ENCODE peak calls at places on chromosome 19, in eight cellular contexts. D, S, G, B, A, C, V and L are unnamed samples.

GRCh38 chr19:8306235-8307054 is 1.7 kb downstream of the CD320 start:
- DNase-seq in D (no peak), S (no peak), G (no peak), B (no peak), A (peak; percentile 24), C (peak; percentile 38), V (no peak), L (no peak)

GRCh38 chr19:55644842-55645511 is 1.5 kb downstream of the ZNF581 start:
- DNase-seq in D (no peak), S (no peak), G (no peak), B (no peak), A (no peak), C (no peak), V (no peak), L (no peak)

GRCh38 chr19:14830702-14831101 is 4.3 kb downstream of the OR7A5 start:
- DNase-seq in D (no peak), S (no peak), G (no peak), B (no peak), A (no peak), C (no peak), V (no peak), L (no peak)

GRCh38 chr19:4449022-4449825 is 8.4 kb downstream of the UBXN6 start:
- DNase-seq in D (no peak), S (no peak), G (peak; percentile 60), B (peak; percentile 31), A (no peak), C (peak; percentile 83), V (no peak), L (no peak)

GRCh38 chr19:48239582-48240141 is 16.1 kb downstream of the CARD8 start:
- DNase-seq in D (no peak), S (peak; percentile 27), G (no peak), B (no peak), A (no peak), C (no peak), V (peak; percentile 27), L (peak; percentile 23)

GRCh38 chr19:24060687-24061356 is 26.2 kb upstream of the ZNF254 start:
- DNase-seq in D (no peak), S (no peak), G (no peak), B (no peak), A (no peak), C (no peak), V (peak; percentile 62), L (peak; percentile 78)

GRCh38 chr19:8308891-8309291 is 733 bp upstream of the CD320 start:
- DNase-seq in D (no peak), S (no peak), G (no peak), B (no peak), A (no peak), C (peak; percentile 34), V (no peak), L (no peak)

GRCh38 chr19:50639121-50640112 is at the start of gene SYT3:
- DNase-seq in D (peak; percentile 87), S (no peak), G (peak; percentile 19), B (peak; percentile 78), A (no peak), C (no peak), V (peak; percentile 33), L (no peak)

GRCh38 chr19:49889687-49890348 is 6.9 kb downstream of the IL4I1 start:
- DNase-seq in D (peak; percentile 91), S (peak; percentile 44), G (peak; percentile 71), B (peak; percentile 93), A (peak; percentile 73), C (peak; percentile 86), V (no peak), L (peak; percentile 61)

GRCh38 chr19:18932216-18932841 is 8.7 kb downstream of the HOMER3 start:
- DNase-seq in D (peak; percentile 97), S (no peak), G (peak; percentile 40), B (peak; percentile 99), A (peak; percentile 81), C (peak; percentile 92), V (peak; percentile 29), L (peak; percentile 43)

DNA sequence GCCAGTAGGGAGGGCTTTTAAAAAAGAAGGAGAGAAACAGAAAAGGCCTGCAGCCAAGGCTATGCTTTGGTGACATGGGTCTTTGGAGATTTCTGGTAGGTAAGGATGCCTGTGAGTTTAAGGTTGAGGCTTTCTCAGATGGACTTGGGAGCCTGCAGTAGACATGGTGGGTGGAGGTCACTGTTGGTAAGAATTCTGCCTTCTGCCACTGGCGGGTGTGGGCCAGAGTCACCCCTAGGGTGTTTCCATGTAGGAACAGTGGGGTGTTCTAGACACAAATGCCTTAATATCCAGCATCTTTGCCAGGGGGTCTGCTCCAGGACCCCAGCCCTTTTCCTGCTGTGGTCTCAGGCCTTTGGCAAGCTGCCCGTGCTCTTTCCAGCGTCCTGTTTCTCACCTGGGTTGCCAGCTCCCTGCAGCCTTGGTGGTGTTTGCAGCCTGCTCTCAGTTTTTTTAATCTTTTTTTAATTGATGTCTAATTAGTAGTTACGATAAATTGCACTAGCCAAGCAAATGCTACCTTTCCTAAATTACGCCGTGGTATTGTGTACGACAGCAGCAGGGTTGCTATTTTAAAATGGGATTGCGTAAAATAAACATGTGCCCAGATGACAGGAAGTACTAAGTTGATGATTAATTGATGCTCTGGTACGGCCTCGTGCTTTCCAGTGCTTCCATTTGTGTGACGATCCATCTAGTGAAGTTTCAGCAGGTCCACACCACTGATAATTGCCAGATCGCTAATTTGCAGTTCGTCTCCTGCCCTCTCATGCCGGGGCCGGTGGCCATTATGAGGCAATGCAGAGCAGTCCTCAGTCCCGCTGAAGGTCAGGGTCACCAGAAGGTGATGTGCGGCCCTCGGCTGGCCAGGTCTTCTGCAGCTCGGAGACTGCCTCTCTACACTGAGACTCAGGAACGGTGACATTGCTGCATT is 35.3 kb upstream of the NPAS1 start:
- DNase-seq in D (no peak), S (peak; percentile 72), G (peak; percentile 83), B (no peak), A (no peak), C (no peak), V (peak; percentile 38), L (no peak)
- H3K27ac ChIP-seq in D (no peak overlapping the region), S (no peak overlapping the region), G (no peak overlapping the region), B (no peak overlapping the region), A (no peak overlapping the region), C (no peak overlapping the region), V (no peak overlapping the region), L (no peak overlapping the region)

DNA sequence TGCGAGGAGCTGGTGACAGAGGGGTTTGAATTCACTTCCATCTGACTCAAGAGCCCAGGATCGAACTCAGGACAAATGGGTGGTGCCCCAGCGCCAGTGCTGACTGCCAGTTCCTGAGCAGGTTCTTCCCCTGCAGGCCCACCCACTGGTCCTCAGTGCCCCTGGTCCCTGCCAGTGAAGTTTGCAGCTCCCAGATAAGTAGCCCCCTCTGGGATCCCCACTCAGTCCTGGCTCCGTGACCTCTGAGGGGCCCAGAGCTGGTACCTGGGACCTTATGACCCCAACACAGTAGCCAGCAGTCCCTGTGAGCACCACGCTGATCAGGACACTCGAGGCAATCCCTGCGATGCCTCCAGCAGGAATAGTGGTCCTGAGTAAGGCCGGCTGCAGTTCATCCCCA is 11.3 kb upstream of the CEACAM20 start:
- DNase-seq in D (no peak), S (no peak), G (no peak), B (no peak), A (no peak), C (no peak), V (no peak), L (no peak)
- H3K4me1 ChIP-seq in D (no peaks in the 10 kb centered on the region), S (no peaks in the 10 kb centered on the region), G (no peaks in the 10 kb centered on the region), B (no peaks in the 10 kb centered on the region), A (no peaks in the 10 kb centered on the region), C (no peaks in the 10 kb centered on the region), V (no peaks in the 10 kb centered on the region), L (no peaks in the 10 kb centered on the region)

GRCh38 chr19:887072-887471 is 5.9 kb downstream of the MED16 start:
- DNase-seq in D (no peak), S (peak; percentile 64), G (peak; percentile 59), B (no peak), A (no peak), C (no peak), V (no peak), L (no peak)
- TF ChIP-seq CTCF in D (no peak), S (no peak), G (no peak), B (no peak), A (no peak), C (no peak), V (no peak), L (no peak)

GRCh38 chr19:44637390-44637764 is 6.3 kb upstream of the PVR start:
- DNase-seq in D (no peak), S (no peak), G (no peak), B (no peak), A (no peak), C (no peak), V (peak; percentile 7), L (no peak)
- H3K27ac ChIP-seq in D (no peak overlapping the region), S (no peak overlapping the region), G (no peak overlapping the region), B (no peak overlapping the region), A (no peak overlapping the region), C (no peak overlapping the region), V (no peak overlapping the region), L (no peak overlapping the region)

DNA sequence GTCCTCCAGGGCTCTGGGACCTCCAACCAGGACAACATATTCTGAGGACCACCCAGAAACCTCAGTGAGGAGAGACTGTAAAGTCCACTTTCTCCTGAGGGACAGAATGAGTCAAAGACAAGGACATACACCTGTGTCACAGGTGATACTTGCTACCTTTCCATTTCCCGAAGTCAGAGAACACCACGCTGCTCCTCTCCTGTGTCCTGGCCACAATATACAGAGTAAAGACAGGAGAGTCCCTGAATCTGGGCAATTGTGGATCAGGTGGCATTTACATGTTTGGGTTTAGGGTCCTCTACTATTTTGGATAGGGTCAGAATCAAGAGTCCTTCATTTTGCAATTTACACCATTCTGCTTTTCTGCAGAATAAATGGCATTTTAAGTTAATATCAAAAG is 4.9 kb downstream of the MED26 start:
- DNase-seq in D (no peak), S (no peak), G (no peak), B (no peak), A (no peak), C (no peak), V (no peak), L (no peak)
- H3K4me1 ChIP-seq in D (peaks cover 6% of the 10 kb centered on the region), S (peaks cover 9% of the 10 kb centered on the region), G (peaks cover 2% of the 10 kb centered on the region), B (no peaks in the 10 kb centered on the region), A (peaks cover 25% of the 10 kb centered on the region), C (peaks cover 14% of the 10 kb centered on the region), V (peaks cover 11% of the 10 kb centered on the region), L (peaks cover 7% of the 10 kb centered on the region)

GRCh38 chr19:37551123-37551993 is 43.2 kb downstream of the ZNF571 start:
- DNase-seq in D (no peak), S (peak; percentile 54), G (peak; percentile 81), B (no peak), A (no peak), C (no peak), V (no peak), L (peak; percentile 75)
- TF ChIP-seq CTCF in D (no peak), S (peak; percentile 47), G (peak; percentile 72), B (peak; percentile 50), A (no peak), C (no peak), V (no peak), L (peak; percentile 73)

GRCh38 chr19:35736913-35737886 is 5.1 kb downstream of the IGFLR1 start:
- DNase-seq in D (no peak), S (no peak), G (no peak), B (no peak), A (no peak), C (no peak), V (peak; percentile 18), L (no peak)

GRCh38 chr19:35738887-35739229 is 3.4 kb downstream of the IGFLR1 start:
- DNase-seq in D (no peak), S (no peak), G (no peak), B (no peak), A (no peak), C (no peak), V (no peak), L (no peak)

GRCh38 chr19:35739275-35740107 is 2.8 kb downstream of the IGFLR1 start:
- DNase-seq in D (no peak), S (no peak), G (no peak), B (no peak), A (no peak), C (peak; percentile 64), V (no peak), L (no peak)

GRCh38 chr19:35740108-35740422 is 2.2 kb downstream of the IGFLR1 start:
- DNase-seq in D (peak; percentile 25), S (no peak), G (no peak), B (no peak), A (no peak), C (no peak), V (no peak), L (no peak)

GRCh38 chr19:35738021-35738886 is 4.0 kb downstream of the IGFLR1 start:
- DNase-seq in D (no peak), S (no peak), G (no peak), B (no peak), A (no peak), C (no peak), V (no peak), L (no peak)
- H3K27ac ChIP-seq in D (no peak overlapping the region), S (no peak overlapping the region), G (no peak overlapping the region), B (no peak overlapping the region), A (no peak overlapping the region), C (no peak overlapping the region), V (no peak overlapping the region), L (no peak overlapping the region)